ENCODE peak calls at places on chromosomes 1 and 21, in five cellular contexts. S is left lung, A is PC-9, T is dorsolateral prefrontal cortex, F is uterus. B is an unnamed sample.

GRCh38 chr1:8985915-8986813 is 40.1 kb downstream of the SLC2A7 start:
- DNase-seq in S (peak), A (peak), T (peak), F (peak), B (peak)

GRCh38 chr1:236142358-236143103 is at the start of gene GPR137B:
- DNase-seq in S (peak), A (no peak), T (no peak), F (peak), B (peak)

GRCh38 chr1:33143698-33144097 is 38.1 kb downstream of the TRIM62 start:
- DNase-seq in S (no peak), A (no peak), T (no peak), F (no peak), B (no peak)

GRCh38 chr1:226663327-226663704 is 75.8 kb downstream of the ITPKB start:
- DNase-seq in S (no peak), A (no peak), T (no peak), F (no peak), B (no peak)

GRCh38 chr21:38989745-38990423 is 184.2 kb downstream of the ETS2 start:
- DNase-seq in S (no peak), A (no peak), T (no peak), F (peak), B (no peak)

GRCh38 chr1:228358039-228358763 is 48.4 kb downstream of the TRIM11 start:
- DNase-seq in S (no peak), A (no peak), T (no peak), F (no peak), B (no peak)

GRCh38 chr1:192700834-192701271 is 64.9 kb downstream of the RGS13 start:
- DNase-seq in S (no peak), A (no peak), T (no peak), F (no peak), B (peak)

GRCh38 chr1:89910780-89911179 is 84.1 kb upstream of the ZNF326 start:
- DNase-seq in S (no peak), A (peak), T (no peak), F (no peak), B (no peak)

GRCh38 chr1:54996359-54996868 is 2.3 kb upstream of the BSND start:
- DNase-seq in S (peak), A (peak), T (peak), F (peak), B (peak)

GRCh38 chr1:240098534-240098933 is 6.9 kb downstream of the FMN2 start:
- DNase-seq in S (no peak), A (no peak), T (no peak), F (no peak), B (no peak)

GRCh38 chr1:58799650-58800049 is 15.8 kb upstream of the JUN start:
- DNase-seq in S (no peak), A (no peak), T (no peak), F (no peak), B (no peak)

GRCh38 chr1:119254067-119254720 is 113.7 kb upstream of the WARS2 start:
- DNase-seq in S (no peak), A (peak), T (no peak), F (no peak), B (no peak)

GRCh38 chr1:22107126-22107525 is 35.8 kb downstream of the WNT4 start:
- DNase-seq in S (no peak), A (no peak), T (no peak), F (no peak), B (no peak)

GRCh38 chr1:160519542-160520435 is 3.3 kb downstream of the SLAMF6 start:
- DNase-seq in S (no peak), A (no peak), T (no peak), F (no peak), B (no peak)
- TF ChIP-seq CTCF in S (no peak), A (no peak), T (no peak), F (no peak), B (peak)

DNA sequence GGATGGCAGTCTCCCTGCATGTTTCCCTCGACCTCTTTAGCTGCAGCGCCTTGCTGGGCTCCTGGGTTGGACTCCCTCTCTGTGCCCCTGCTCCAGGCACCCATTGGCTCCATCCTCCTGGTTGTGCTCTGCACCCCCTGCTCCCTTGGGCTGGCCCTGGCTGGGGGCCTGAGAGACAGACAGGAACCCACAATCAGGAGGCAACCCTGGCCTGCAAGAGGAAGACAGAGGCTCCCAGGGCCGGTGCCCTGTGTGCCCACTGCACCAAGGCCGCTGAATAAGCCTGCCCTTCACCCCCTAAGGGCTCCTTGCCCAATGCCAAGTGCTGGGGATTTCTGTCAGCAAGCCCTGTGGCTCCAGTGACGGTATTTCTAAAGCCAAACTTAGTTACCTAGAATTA is 31.5 kb upstream of the LHX4 start:
- DNase-seq in S (no peak), A (no peak), T (no peak), F (no peak), B (no peak)
- TF ChIP-seq CTCF in S (no peak), A (no peak), T (no peak), F (no peak), B (no peak)

GRCh38 chr1:84008631-84009030 is 9.7 kb upstream of the TTLL7 start:
- DNase-seq in S (no peak), A (no peak), T (no peak), F (no peak), B (no peak)

GRCh38 chr1:84012018-84012417 is 13.1 kb upstream of the TTLL7 start:
- DNase-seq in S (no peak), A (no peak), T (no peak), F (no peak), B (no peak)

GRCh38 chr1:84001501-84001900 is 2.6 kb upstream of the TTLL7 start:
- DNase-seq in S (no peak), A (no peak), T (no peak), F (no peak), B (no peak)

GRCh38 chr1:84000954-84001495 is 2.1 kb upstream of the TTLL7 start:
- DNase-seq in S (no peak), A (no peak), T (no peak), F (no peak), B (no peak)

DNA sequence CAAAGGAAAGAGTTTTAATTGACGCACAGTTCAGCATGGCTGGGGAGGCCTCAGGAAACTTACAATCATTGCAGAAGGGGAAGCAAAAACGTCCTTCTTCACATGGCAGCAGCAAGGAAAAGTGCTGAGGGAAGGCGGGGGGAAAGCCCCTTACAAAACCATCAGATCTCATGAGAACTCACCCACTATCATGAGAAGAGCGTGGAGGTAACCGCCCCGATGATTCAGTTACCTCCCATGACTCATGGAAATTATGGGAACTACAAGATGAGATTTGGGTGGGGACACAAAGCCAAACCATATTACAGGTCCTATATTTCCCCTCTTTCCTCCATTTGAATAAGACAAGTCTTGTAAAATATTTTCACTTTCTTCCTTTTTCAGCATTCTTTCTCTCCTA is 7.6 kb upstream of the TTLL7 start:
- DNase-seq in S (no peak), A (no peak), T (no peak), F (no peak), B (no peak)
- TF ChIP-seq CTCF in S (no peak), A (no peak), T (no peak), F (no peak), B (no peak)

GRCh38 chr1:6108937-6109636 is 63.4 kb downstream of the KCNAB2 start:
- DNase-seq in S (no peak), A (peak), T (peak), F (no peak), B (peak)

GRCh38 chr1:6106977-6107376 is 61.3 kb downstream of the KCNAB2 start:
- DNase-seq in S (no peak), A (no peak), T (no peak), F (no peak), B (no peak)

GRCh38 chr1:6108476-6108875 is 62.8 kb downstream of the KCNAB2 start:
- DNase-seq in S (no peak), A (no peak), T (no peak), F (no peak), B (no peak)

GRCh38 chr1:6106321-6106731 is 60.6 kb downstream of the KCNAB2 start:
- DNase-seq in S (no peak), A (no peak), T (no peak), F (no peak), B (no peak)

DNA sequence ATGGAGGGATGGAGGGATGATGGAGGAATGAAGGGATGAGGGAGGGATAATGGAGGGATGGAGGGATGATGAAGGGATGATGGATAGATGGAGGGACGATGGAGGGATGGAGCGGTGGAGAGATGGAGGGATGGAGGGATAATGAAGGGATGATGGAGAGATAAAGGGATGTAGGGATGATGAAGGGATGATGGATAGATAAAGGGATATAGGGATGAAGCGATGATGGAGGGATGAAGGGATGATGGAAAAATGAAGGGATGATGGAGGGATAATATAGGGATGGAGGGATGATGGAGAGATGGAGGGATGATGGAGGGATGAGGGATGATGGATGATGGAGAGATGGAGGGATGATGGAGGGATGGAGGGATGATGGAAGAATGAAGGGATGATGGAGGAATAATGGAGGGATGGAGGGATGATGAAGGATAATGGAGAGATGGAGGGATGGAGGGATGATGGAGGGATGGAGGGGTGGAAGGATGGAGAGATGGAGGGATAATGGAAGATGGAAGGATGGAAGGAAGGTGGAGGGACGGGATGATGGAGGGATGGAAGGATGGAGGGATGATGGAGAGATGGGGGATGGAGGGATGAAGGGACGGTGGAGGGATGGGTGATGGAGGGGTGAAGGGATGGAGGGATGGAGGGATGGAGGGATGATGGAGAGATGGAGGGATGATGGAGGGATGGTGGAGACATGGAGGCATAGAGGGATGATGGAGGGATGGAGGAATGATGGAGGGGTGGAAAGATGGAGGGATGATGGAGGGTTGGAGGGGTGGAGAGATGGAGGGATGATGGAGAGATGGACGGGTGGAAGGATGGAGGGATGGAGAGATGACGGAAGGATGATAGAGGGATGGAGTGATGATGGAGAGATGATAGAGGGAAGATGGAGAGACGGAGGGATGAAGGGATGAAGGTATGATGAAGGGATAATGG is 62.0 kb downstream of the KCNAB2 start:
- DNase-seq in S (no peak), A (no peak), T (no peak), F (no peak), B (no peak)
- TF ChIP-seq CTCF in S (no peak), A (no peak), T (no peak), F (no peak), B (no peak)

DNA sequence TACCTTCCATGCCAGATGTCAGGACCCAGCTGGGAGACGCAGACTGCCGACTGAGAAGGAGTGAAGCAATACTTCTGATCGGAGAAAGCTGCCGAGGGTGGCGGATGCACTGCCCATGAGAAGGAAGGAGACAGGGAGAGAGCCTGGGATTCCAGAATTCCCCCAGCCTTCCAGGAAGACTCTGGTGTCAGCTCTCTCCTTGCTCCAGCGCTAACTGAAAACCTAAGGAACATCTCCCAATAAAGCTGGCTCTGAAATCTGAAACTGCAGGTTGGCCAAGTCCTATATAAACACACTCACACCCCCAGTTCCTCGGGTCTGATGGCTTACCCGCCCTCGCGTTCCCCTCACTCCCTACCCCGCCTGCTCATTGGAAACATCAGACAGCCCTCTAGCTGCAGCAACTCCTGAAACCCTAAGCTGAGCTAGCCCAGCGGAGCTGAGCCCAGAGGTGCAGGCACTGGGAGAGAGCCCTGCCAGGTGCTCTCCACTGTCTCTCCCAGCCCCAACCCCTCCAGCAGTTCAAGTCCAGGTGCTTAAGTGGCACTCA is 52.3 kb downstream of the PLEKHA6 start:
- DNase-seq in S (peak), A (no peak), T (no peak), F (peak), B (no peak)
- TF ChIP-seq CTCF in S (no peak), A (no peak), T (peak), F (no peak), B (no peak)

GRCh38 chr1:14947421-14947820 is 206.1 kb upstream of the TMEM51 start:
- DNase-seq in S (no peak), A (no peak), T (no peak), F (no peak), B (no peak)

GRCh38 chr1:14944471-14944981 is 209.0 kb upstream of the TMEM51 start:
- DNase-seq in S (no peak), A (no peak), T (no peak), F (no peak), B (no peak)

GRCh38 chr1:14946567-14947285 is 206.8 kb upstream of the TMEM51 start:
- DNase-seq in S (no peak), A (peak), T (no peak), F (no peak), B (peak)

GRCh38 chr1:14945132-14946010 is 208.2 kb upstream of the TMEM51 start:
- DNase-seq in S (peak), A (peak), T (peak), F (peak), B (no peak)

GRCh38 chr1:14946011-14946359 is 207.6 kb upstream of the TMEM51 start:
- DNase-seq in S (no peak), A (no peak), T (no peak), F (no peak), B (no peak)
- TF ChIP-seq CTCF in S (no peak), A (no peak), T (no peak), F (no peak), B (no peak)

B was measured in Calu3.